ENCODE peak calls at places on chromosome 13, in eight cellular contexts. I, M, J, Z, A, S, P and T are unnamed samples.

GRCh38 chr13:101785858-101786257 is 333.4 kb downstream of the ITGBL1 start:
- DNase-seq in J (peak; percentile 9), M (no peak), P (no peak), A (no peak), I (no peak), S (peak; percentile 38), Z (peak; percentile 14), T (no peak)

GRCh38 chr13:48857576-48857975 is 118.1 kb upstream of the FNDC3A start:
- DNase-seq in A (no peak), S (no peak), I (no peak), P (no peak), M (no peak), Z (no peak), J (no peak), T (no peak)

GRCh38 chr13:69565334-69565733 is 542.3 kb upstream of the ATXN8OS start:
- DNase-seq in M (no peak), P (no peak), S (no peak), Z (peak; percentile 5), J (peak; percentile 79), A (no peak), I (no peak), T (no peak)

GRCh38 chr13:103386341-103386740 is 320.1 kb upstream of the SLC10A2 start:
- DNase-seq in J (peak; percentile 49), P (no peak), A (no peak), I (no peak), M (no peak), S (no peak), Z (no peak), T (no peak)

GRCh38 chr13:99968521-99969367 is 2.8 kb downstream of the ZIC5 start:
- DNase-seq in P (no peak), Z (peak; percentile 67), A (no peak), M (no peak), I (no peak), J (no peak), S (no peak), T (peak; percentile 60)

GRCh38 chr13:99312493-99312883 is 5.3 kb upstream of the GPR183 start:
- DNase-seq in P (peak; percentile 51), J (peak; percentile 92), Z (no peak), S (no peak), A (no peak), M (peak; percentile 85), I (no peak), T (no peak)

GRCh38 chr13:50038266-50038665 is 23.0 kb downstream of the KCNRG start:
- DNase-seq in Z (no peak), P (no peak), I (no peak), S (no peak), J (no peak), A (no peak), M (no peak), T (no peak)

GRCh38 chr13:77345150-77345780 is 18.4 kb upstream of the MYCBP2 start:
- DNase-seq in M (no peak), P (no peak), Z (no peak), J (no peak), S (no peak), I (no peak), A (no peak), T (peak; percentile 56)

GRCh38 chr13:114025432-114026127 is 51.7 kb upstream of the C13orf46 start:
- DNase-seq in M (peak; percentile 43), S (peak; percentile 79), P (no peak), Z (peak; percentile 37), A (no peak), I (no peak), J (peak; percentile 77), T (no peak)

GRCh38 chr13:59774511-59774911 is 389.2 kb downstream of the DIAPH3 start:
- DNase-seq in S (no peak), M (peak; percentile 57), I (no peak), A (no peak), J (peak; percentile 82), P (no peak), Z (peak; percentile 25), T (no peak)

GRCh38 chr13:111632906-111633305 is 312.5 kb downstream of the TEX29 start:
- DNase-seq in Z (peak; percentile 20), S (no peak), P (no peak), J (no peak), M (no peak), A (no peak), I (no peak), T (no peak)

GRCh38 chr13:110521946-110522345 is 39.6 kb downstream of the RAB20 start:
- DNase-seq in S (no peak), A (no peak), J (no peak), Z (no peak), M (no peak), P (no peak), I (no peak), T (no peak)

GRCh38 chr13:30796833-30797601 is 61.7 kb downstream of the ALOX5AP start:
- DNase-seq in I (no peak), A (no peak), M (no peak), P (no peak), Z (no peak), J (peak; percentile 81), S (no peak), T (no peak)

GRCh38 chr13:75850915-75851314 is 214.8 kb downstream of the LMO7 start:
- DNase-seq in S (no peak), A (no peak), Z (no peak), M (no peak), J (no peak), P (no peak), I (no peak), T (no peak)

GRCh38 chr13:113491418-113491883 is 940 bp upstream of the DCUN1D2 start:
- DNase-seq in M (no peak), P (no peak), I (no peak), A (no peak), Z (peak; percentile 54), J (peak; percentile 27), S (no peak), T (peak; percentile 19)

GRCh38 chr13:68380041-68380973 is 1150.2 kb upstream of the PCDH9 start:
- DNase-seq in I (no peak), J (no peak), S (no peak), A (no peak), Z (no peak), M (no peak), P (no peak), T (no peak)

GRCh38 chr13:78325585-78325984 is 277.8 kb downstream of the POU4F1 start:
- DNase-seq in I (no peak), S (no peak), Z (no peak), M (no peak), J (no peak), P (no peak), A (no peak), T (no peak)

GRCh38 chr13:74251778-74252519 is 117.7 kb upstream of the KLF12 start:
- DNase-seq in Z (no peak), A (no peak), S (no peak), J (no peak), M (peak; percentile 31), I (no peak), P (no peak), T (no peak)

GRCh38 chr13:44045179-44045562 is 165.5 kb downstream of the LACC1 start:
- DNase-seq in Z (no peak), A (no peak), I (no peak), P (peak; percentile 38), M (no peak), S (no peak), J (no peak), T (no peak)

GRCh38 chr13:99991806-99992242 is 10.2 kb downstream of the ZIC2 start:
- DNase-seq in Z (peak; percentile 40), M (no peak), A (no peak), I (no peak), S (no peak), J (no peak), P (no peak), T (no peak)

GRCh38 chr13:111564657-111565056 is 244.2 kb downstream of the TEX29 start:
- DNase-seq in J (no peak), M (no peak), P (no peak), Z (no peak), S (no peak), A (no peak), I (no peak), T (no peak)

GRCh38 chr13:22235285-22235949 is 564.5 kb downstream of the FGF9 start:
- DNase-seq in P (no peak), I (no peak), M (no peak), J (no peak), A (no peak), Z (peak; percentile 18), S (no peak), T (no peak)

GRCh38 chr13:98349731-98350305 is 172.7 kb upstream of the RNF113B start:
- DNase-seq in S (no peak), J (no peak), Z (peak; percentile 37), M (no peak), A (no peak), P (no peak), I (no peak), T (no peak)

GRCh38 chr13:40464349-40464748 is 202.1 kb downstream of the FOXO1 start:
- DNase-seq in J (no peak), I (no peak), Z (no peak), P (no peak), M (no peak), S (no peak), A (no peak), T (peak; percentile 59)

GRCh38 chr13:37209621-37210020 is 104.2 kb upstream of the CSNK1A1L start:
- DNase-seq in S (no peak), M (no peak), P (no peak), Z (no peak), I (no peak), A (no peak), J (peak; percentile 53), T (no peak)

GRCh38 chr13:70473912-70474311 is 365.7 kb upstream of the KLHL1 start:
- DNase-seq in P (no peak), J (no peak), A (no peak), I (no peak), Z (no peak), M (no peak), S (no peak), T (no peak)

GRCh38 chr13:95254341-95254740 is 46.9 kb downstream of the ABCC4 start:
- DNase-seq in S (no peak), J (peak; percentile 69), I (no peak), Z (no peak), M (no peak), A (no peak), P (no peak), T (no peak)

GRCh38 chr13:67549331-67549730 is 319.2 kb upstream of the PCDH9 start:
- DNase-seq in Z (no peak), S (no peak), P (no peak), J (peak; percentile 99), I (no peak), M (peak; percentile 1), A (no peak), T (no peak)

GRCh38 chr13:100269837-100270236 is 180.9 kb downstream of the PCCA start:
- DNase-seq in M (peak; percentile 68), I (no peak), P (peak; percentile 52), Z (no peak), J (peak; percentile 61), S (no peak), A (no peak), T (no peak)

GRCh38 chr13:44748439-44748838 is 172.3 kb upstream of the TSC22D1 start:
- DNase-seq in A (no peak), P (no peak), J (no peak), S (no peak), M (no peak), Z (no peak), I (no peak), T (no peak)

GRCh38 chr13:66914155-66914554 is 316.0 kb downstream of the PCDH9 start:
- DNase-seq in A (no peak), I (no peak), J (no peak), M (no peak), S (no peak), P (no peak), Z (no peak), T (peak; percentile 4)

GRCh38 chr13:102650444-102650843 is 44.4 kb downstream of the METTL21C start:
- DNase-seq in S (no peak), P (no peak), M (no peak), J (no peak), A (no peak), I (no peak), Z (no peak), T (no peak)

GRCh38 chr13:46490129-46490528 is 62.8 kb upstream of the LRCH1 start:
- DNase-seq in Z (no peak), I (no peak), J (no peak), A (no peak), M (no peak), S (no peak), P (no peak), T (no peak)